ENCODE peak calls at places on chromosomes 3 and 15, in eight cellular contexts. E, G, J, A, Q, R, M and D are unnamed samples.
A peak's percentile ranks its signal among the peaks of the same experiment; 100 is the strongest.

GRCh38 chr3:24688446-24689148 is 193.9 kb upstream of the THRB start:
- DNase-seq in E (no peak), G (no peak), J (no peak), A (no peak), Q (no peak), R (no peak), M (no peak), D (no peak)

GRCh38 chr3:193805448-193805847 is 212.4 kb downstream of the OPA1 start:
- DNase-seq in E (no peak), G (peak; percentile 92), J (no peak), A (peak; percentile 80), Q (peak; percentile 95), R (peak; percentile 99), M (peak; percentile 77), D (peak; percentile 77)

GRCh38 chr3:138461696-138462295 is 27.4 kb downstream of the ESYT3 start:
- DNase-seq in E (no peak), G (no peak), J (no peak), A (no peak), Q (no peak), R (no peak), M (no peak), D (no peak)

GRCh38 chr3:47612178-47612577 is 33.5 kb upstream of the CSPG5 start:
- DNase-seq in E (no peak), G (no peak), J (no peak), A (no peak), Q (peak; percentile 90), R (no peak), M (no peak), D (no peak)

GRCh38 chr3:14077310-14077709 is 47.4 kb downstream of the CHCHD4 start:
- DNase-seq in E (no peak), G (no peak), J (no peak), A (no peak), Q (no peak), R (no peak), M (no peak), D (no peak)

GRCh38 chr3:187986514-187986934 is 167.4 kb upstream of the LPP start:
- DNase-seq in E (no peak), G (no peak), J (no peak), A (peak; percentile 36), Q (peak; percentile 76), R (no peak), M (peak; percentile 19), D (no peak)

GRCh38 chr3:50347187-50347813 is 1.8 kb upstream of the ZMYND10 start:
- DNase-seq in E (no peak), G (peak; percentile 76), J (peak; percentile 73), A (peak; percentile 55), Q (peak; percentile 78), R (peak; percentile 70), M (no peak), D (peak; percentile 83)

GRCh38 chr3:165518346-165518745 is 318.9 kb downstream of the BCHE start:
- DNase-seq in E (no peak), G (no peak), J (no peak), A (no peak), Q (no peak), R (no peak), M (no peak), D (no peak)

GRCh38 chr3:42892169-42892568 is 13.8 kb upstream of the ZNF662 start:
- DNase-seq in E (no peak), G (no peak), J (no peak), A (no peak), Q (no peak), R (no peak), M (no peak), D (no peak)

GRCh38 chr3:194584866-194585265 is 48.4 kb downstream of the TMEM44 start:
- DNase-seq in E (no peak), G (no peak), J (no peak), A (no peak), Q (peak; percentile 63), R (no peak), M (no peak), D (no peak)

GRCh38 chr15:90659481-90659880 is 57.7 kb upstream of the BLM start:
- DNase-seq in E (no peak), G (no peak), J (no peak), A (no peak), Q (no peak), R (no peak), M (no peak), D (no peak)
- H3K4me1 ChIP-seq in E (peaks cover 48% of the 10 kb centered on the region), G (no peaks in the 10 kb centered on the region), J (no peaks in the 10 kb centered on the region), A (peaks cover 10% of the 10 kb centered on the region), Q (peaks cover 7% of the 10 kb centered on the region), R (no peaks in the 10 kb centered on the region), M (peaks cover 19% of the 10 kb centered on the region), D (peaks cover 7% of the 10 kb centered on the region)

GRCh38 chr15:48627260-48627969 is 18.1 kb downstream of the FBN1 start:
- DNase-seq in E (no peak), G (no peak), J (no peak), A (no peak), Q (peak; percentile 67), R (no peak), M (no peak), D (peak; percentile 61)
- H3K4me3 ChIP-seq in E (no peak overlapping the region), G (no peak overlapping the region), J (no peak overlapping the region), A (no peak overlapping the region), Q (no peak overlapping the region), R (no peak overlapping the region), M (no peak overlapping the region), D (no peak overlapping the region)

DNA sequence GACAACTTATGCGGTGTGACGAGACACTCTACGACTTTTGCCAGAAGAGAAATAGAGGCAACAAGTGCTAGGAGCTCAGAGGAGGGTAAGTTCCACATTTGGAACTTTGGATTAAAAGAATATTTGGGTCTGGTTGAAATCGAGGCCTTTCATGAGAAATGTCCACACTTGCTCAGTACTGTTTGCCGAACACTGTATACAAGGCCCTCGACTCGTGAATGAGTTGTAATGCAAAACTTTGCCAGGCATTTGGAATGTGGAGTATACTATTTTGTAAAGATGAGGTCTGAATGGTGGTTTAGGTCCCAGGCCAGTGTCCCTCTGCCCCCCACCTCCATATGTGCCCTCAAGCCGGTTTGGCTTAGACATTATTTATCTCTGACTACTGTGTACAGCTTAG is 73.9 kb downstream of the IGF1R start:
- DNase-seq in E (no peak), G (no peak), J (no peak), A (no peak), Q (no peak), R (no peak), M (no peak), D (no peak)
- H3K4me1 ChIP-seq in E (peaks cover 21% of the 10 kb centered on the region), G (peaks cover 47% of the 10 kb centered on the region), J (peaks cover 15% of the 10 kb centered on the region), A (peaks cover 100% of the 10 kb centered on the region), Q (peaks cover 30% of the 10 kb centered on the region), R (peaks cover 85% of the 10 kb centered on the region), M (peaks cover 16% of the 10 kb centered on the region), D (peaks cover 56% of the 10 kb centered on the region)

GRCh38 chr15:90664650-90665287 is 52.4 kb upstream of the BLM start:
- DNase-seq in E (peak; percentile 86), G (no peak), J (peak; percentile 41), A (no peak), Q (peak; percentile 61), R (no peak), M (no peak), D (no peak)
- H3K4me3 ChIP-seq in E (peak overlapping the region; percentile 65), G (peak overlapping the region; percentile 80), J (peak overlapping the region; percentile 80), A (peak overlapping the region; percentile 73), Q (peak overlapping the region; percentile 35), R (peak overlapping the region; percentile 78), M (peak overlapping the region; percentile 66), D (no peak overlapping the region)

GRCh38 chr3:132414841-132415240 is 2.5 kb upstream of the DNAJC13 start:
- DNase-seq in E (no peak), G (no peak), J (no peak), A (no peak), Q (no peak), R (no peak), M (no peak), D (no peak)
- H3K4me1 ChIP-seq in E (peaks cover 24% of the 10 kb centered on the region), G (peaks cover under 1% of the 10 kb centered on the region), J (peaks cover 16% of the 10 kb centered on the region), A (peaks cover 16% of the 10 kb centered on the region), Q (peaks cover 34% of the 10 kb centered on the region), R (no peaks in the 10 kb centered on the region), M (peaks cover 13% of the 10 kb centered on the region), D (no peaks in the 10 kb centered on the region)

DNA sequence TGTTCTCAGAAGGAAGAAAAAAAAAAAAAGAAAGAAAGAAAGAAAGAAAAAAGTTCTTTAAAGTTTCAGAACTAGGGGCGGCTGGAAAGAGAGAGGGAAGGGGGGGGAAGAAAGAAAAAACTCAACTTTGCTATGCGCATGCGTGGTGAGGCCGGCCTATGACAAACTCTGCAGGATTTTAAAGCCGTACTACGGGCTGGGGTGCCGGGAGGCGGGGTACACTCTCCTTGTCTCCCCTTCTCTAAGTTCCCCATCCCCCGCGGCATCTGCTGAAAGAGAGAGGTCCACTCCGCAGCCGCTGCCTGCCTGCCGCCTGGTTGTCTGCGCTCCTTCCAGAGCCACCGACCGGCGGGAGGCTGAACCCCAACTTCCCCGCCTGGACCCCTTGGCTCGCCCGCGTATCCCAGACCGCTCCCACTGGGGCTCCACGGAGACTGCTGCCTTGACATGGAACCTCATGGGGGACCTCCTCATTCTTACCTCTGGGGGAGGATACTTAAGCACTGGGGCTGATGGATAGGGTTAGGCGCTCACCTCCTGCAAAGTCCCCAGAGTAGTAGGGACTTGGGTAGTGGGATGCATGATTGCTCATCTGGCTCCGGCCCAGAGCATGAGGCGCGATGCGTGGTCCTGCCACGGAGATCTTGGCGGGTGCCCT is 1.4 kb upstream of the WNT5A start:
- DNase-seq in E (no peak), G (no peak), J (peak; percentile 56), A (peak; percentile 35), Q (peak; percentile 81), R (no peak), M (no peak), D (peak; percentile 55)
- H3K4me3 ChIP-seq in E (peak overlapping the region; percentile 58), G (peak overlapping the region; percentile 54), J (peak overlapping the region; percentile 30), A (peak overlapping the region; percentile 65), Q (peak overlapping the region; percentile 70), R (no peak overlapping the region), M (no peak overlapping the region), D (peak overlapping the region; percentile 66)